ENCODE peak calls at places on chromosomes 4 and X, in seven cellular contexts. B is Peyer's patch, A is lung, T is cardiac fibroblast, M is AG09309, L is thoracic aorta, S is AG04449. R is an unnamed sample.

GRCh38 chrX:133655262-133655913 is 240.1 kb upstream of the GPC4 start:
- DNase-seq in B (no peak), A (no peak), T (no peak), M (no peak), L (no peak), S (no peak), R (no peak)

GRCh38 chr4:17962171-17962570 is 59.4 kb downstream of the LCORL start:
- DNase-seq in B (no peak), A (no peak), T (no peak), M (peak; percentile 5), L (no peak), S (no peak), R (no peak)

GRCh38 chrX:81206471-81206870 is 4.6 kb downstream of the SH3BGRL start:
- DNase-seq in B (no peak), A (no peak), T (no peak), M (no peak), L (no peak), S (no peak), R (no peak)

GRCh38 chrX:144327515-144327914 is 443.6 kb downstream of the UBE2NL start:
- DNase-seq in B (no peak), A (no peak), T (no peak), M (peak; percentile 54), L (no peak), S (no peak), R (no peak)

GRCh38 chr4:76546282-76547166 is 111.5 kb downstream of the SHROOM3 start:
- DNase-seq in B (no peak), A (no peak), T (peak; percentile 82), M (peak; percentile 88), L (peak; percentile 14), S (peak; percentile 77), R (peak; percentile 83)

GRCh38 chr4:172758586-172759340 is 409.8 kb upstream of the GALNT7 start:
- DNase-seq in B (no peak), A (no peak), T (peak; percentile 30), M (no peak), L (no peak), S (peak; percentile 31), R (no peak)

GRCh38 chrX:103175944-103176753 is 38.8 kb upstream of the BEX4 start:
- DNase-seq in B (peak; percentile 42), A (peak; percentile 51), T (peak; percentile 61), M (no peak), L (peak; percentile 2), S (no peak), R (peak; percentile 24)

GRCh38 chrX:39050427-39050826 is 249.2 kb downstream of the MID1IP1 start:
- DNase-seq in B (no peak), A (no peak), T (no peak), M (no peak), L (no peak), S (no peak), R (no peak)

GRCh38 chr4:27463816-27464215 is 603.2 kb downstream of the STIM2 start:
- DNase-seq in B (no peak), A (no peak), T (no peak), M (peak; percentile 35), L (no peak), S (no peak), R (peak; percentile 45)

GRCh38 chrX:101485212-101486064 is at the start of gene ARMCX4:
- DNase-seq in B (peak; percentile 17), A (no peak), T (peak; percentile 65), M (no peak), L (no peak), S (no peak), R (no peak)
- H3K4me3 ChIP-seq in B (peak within 1 kb of the TSS; percentile 30), A (peak within 1 kb of the TSS; percentile 24), T (peak within 1 kb of the TSS; percentile 60), M (peak within 1 kb of the TSS; percentile 72), L (peak within 1 kb of the TSS; percentile 76), S (peak within 1 kb of the TSS; percentile 67), R (peak within 1 kb of the TSS; percentile 56)

GRCh38 chr4:94536649-94537464 is 85.1 kb downstream of the PDLIM5 start:
- DNase-seq in B (no peak), A (no peak), T (peak; percentile 55), M (no peak), L (no peak), S (no peak), R (no peak)
- TF ChIP-seq CTCF in B (no peak), A (no peak), T (no peak), M (no peak), L (no peak), S (no peak), R (no peak)

GRCh38 chrX:77788050-77788449 is 2.0 kb upstream of the ATRX start:
- DNase-seq in B (no peak), A (no peak), T (peak; percentile 24), M (peak; percentile 20), L (no peak), S (no peak), R (no peak)
- H3K4me3 ChIP-seq in B (peak overlapping the region; percentile 24), A (no peak overlapping the region), T (no peak overlapping the region), M (no peak overlapping the region), L (peak overlapping the region; percentile 65), S (no peak overlapping the region), R (no peak overlapping the region)

GRCh38 chrX:148691456-148691855 is 191.0 kb downstream of the AFF2 start:
- DNase-seq in B (no peak), A (no peak), T (no peak), M (no peak), L (no peak), S (no peak), R (no peak)

GRCh38 chrX:148700021-148700420 is 199.6 kb downstream of the AFF2 start:
- DNase-seq in B (no peak), A (no peak), T (no peak), M (no peak), L (no peak), S (no peak), R (no peak)

GRCh38 chrX:148698221-148698620 is 197.8 kb downstream of the AFF2 start:
- DNase-seq in B (no peak), A (no peak), T (no peak), M (no peak), L (no peak), S (no peak), R (no peak)

GRCh38 chrX:148695362-148695761 is 194.9 kb downstream of the AFF2 start:
- DNase-seq in B (no peak), A (no peak), T (no peak), M (no peak), L (no peak), S (no peak), R (no peak)
- TF ChIP-seq CTCF in B (no peak), A (no peak), T (no peak), M (no peak), L (no peak), S (no peak), R (no peak)

GRCh38 chrX:154654372-154654771 is 993 bp upstream of the CTAG2 start:
- DNase-seq in B (no peak), A (no peak), T (no peak), M (no peak), L (no peak), S (no peak), R (no peak)

GRCh38 chrX:154652311-154653047 is 900 bp downstream of the CTAG2 start:
- DNase-seq in B (no peak), A (no peak), T (no peak), M (no peak), L (no peak), S (no peak), R (no peak)

GRCh38 chrX:154653048-154653401 is 354 bp downstream of the CTAG2 start:
- DNase-seq in B (no peak), A (no peak), T (no peak), M (no peak), L (no peak), S (no peak), R (no peak)

GRCh38 chrX:154648931-154649863 is 4.2 kb downstream of the CTAG2 start:
- DNase-seq in B (no peak), A (no peak), T (no peak), M (no peak), L (no peak), S (no peak), R (no peak)

GRCh38 chrX:154649864-154650510 is 3.4 kb downstream of the CTAG2 start:
- DNase-seq in B (no peak), A (no peak), T (no peak), M (no peak), L (no peak), S (no peak), R (no peak)
- H3K4me3 ChIP-seq in B (no peak overlapping the region), A (no peak overlapping the region), T (no peak overlapping the region), M (no peak overlapping the region), L (no peak overlapping the region), S (no peak overlapping the region), R (no peak overlapping the region)

GRCh38 chr4:112855058-112855457 is 194.4 kb upstream of the ANK2 start:
- DNase-seq in B (no peak), A (no peak), T (no peak), M (no peak), L (no peak), S (no peak), R (no peak)
- TF ChIP-seq CTCF in B (no peak), A (no peak), T (no peak), M (no peak), L (no peak), S (no peak), R (no peak)

R was measured in astrocyte of the cerebellum.